ENCODE peak calls at places on chromosomes 16 and 17, in five cellular contexts. One of them, this sample, is unnamed.

GRCh38 chr16:78372302-78372701 is 272.8 kb downstream of the WWOX start:
- DNase-seq in GM23338: peak; percentile 30
- DNase-seq in transverse colon: no peak
- DNase-seq in NCI-H82: peak; percentile 16
- DNase-seq in PC-3: no peak
- DNase-seq in this sample: no peak

GRCh38 chr16:58205276-58206036 is 7.5 kb upstream of the CSNK2A2 start:
- DNase-seq in GM23338: peak; percentile 35
- DNase-seq in NCI-H82: no peak
- DNase-seq in transverse colon: no peak
- DNase-seq in PC-3: no peak
- DNase-seq in this sample: no peak

GRCh38 chr17:17445925-17446665 is 30.7 kb upstream of the MED9 start:
- DNase-seq in GM23338: no peak
- DNase-seq in transverse colon: peak; percentile 51
- DNase-seq in PC-3: peak; percentile 99
- DNase-seq in NCI-H82: no peak
- DNase-seq in this sample: no peak

GRCh38 chr16:81099958-81100357 is 3.8 kb upstream of the GCSH start:
- DNase-seq in NCI-H82: no peak
- DNase-seq in GM23338: no peak
- DNase-seq in PC-3: no peak
- DNase-seq in transverse colon: no peak
- DNase-seq in this sample: no peak

GRCh38 chr17:68658999-68659780 is 58.0 kb upstream of the FAM20A start:
- DNase-seq in NCI-H82: no peak
- DNase-seq in GM23338: no peak
- DNase-seq in PC-3: no peak
- DNase-seq in transverse colon: no peak
- DNase-seq in this sample: no peak

GRCh38 chr16:68414581-68414980 is 33.7 kb downstream of the SMPD3 start:
- DNase-seq in transverse colon: no peak
- DNase-seq in PC-3: no peak
- DNase-seq in GM23338: no peak
- DNase-seq in NCI-H82: no peak
- DNase-seq in this sample: no peak

GRCh38 chr17:41464682-41465081 is 2.5 kb downstream of the KRT32 start:
- DNase-seq in NCI-H82: no peak
- DNase-seq in PC-3: peak; percentile 96
- DNase-seq in GM23338: no peak
- DNase-seq in transverse colon: no peak
- DNase-seq in this sample: no peak

GRCh38 chr16:82033683-82034300 is 1.3 kb upstream of the HSD17B2 start:
- DNase-seq in PC-3: peak; percentile 62
- DNase-seq in NCI-H82: no peak
- DNase-seq in GM23338: no peak
- DNase-seq in transverse colon: peak; percentile 53
- DNase-seq in this sample: no peak

GRCh38 chr17:49388290-49388640 is 26.2 kb upstream of the ZNF652 start:
- DNase-seq in NCI-H82: no peak
- DNase-seq in transverse colon: peak; percentile 23
- DNase-seq in PC-3: no peak
- DNase-seq in GM23338: no peak
- DNase-seq in this sample: no peak

GRCh38 chr17:73907601-73907910 is 263.3 kb upstream of the SDK2 start:
- DNase-seq in GM23338: no peak
- DNase-seq in transverse colon: no peak
- DNase-seq in NCI-H82: no peak
- DNase-seq in PC-3: no peak
- DNase-seq in this sample: no peak

GRCh38 chr17:40329981-40330794 is 21.2 kb downstream of the RARA start:
- DNase-seq in NCI-H82: peak; percentile 80
- DNase-seq in transverse colon: peak; percentile 60
- DNase-seq in PC-3: no peak
- DNase-seq in GM23338: no peak
- DNase-seq in this sample: no peak

GRCh38 chr16:74521691-74522090 is 85.2 kb downstream of the GLG1 start:
- DNase-seq in PC-3: no peak
- DNase-seq in NCI-H82: no peak
- DNase-seq in GM23338: peak; percentile 5
- DNase-seq in transverse colon: no peak
- DNase-seq in this sample: no peak

GRCh38 chr17:16820161-16820877 is 130.3 kb downstream of the CCDC144A start:
- DNase-seq in NCI-H82: no peak
- DNase-seq in PC-3: no peak
- DNase-seq in GM23338: no peak
- DNase-seq in transverse colon: peak; percentile 15
- DNase-seq in this sample: no peak

GRCh38 chr17:79781012-79781665 is 3.2 kb downstream of the CBX2 start:
- DNase-seq in NCI-H82: no peak
- DNase-seq in GM23338: no peak
- DNase-seq in PC-3: no peak
- DNase-seq in transverse colon: no peak
- DNase-seq in this sample: no peak

GRCh38 chr16:82675300-82675699 is 48.5 kb downstream of the CDH13 start:
- DNase-seq in NCI-H82: no peak
- DNase-seq in transverse colon: no peak
- DNase-seq in GM23338: no peak
- DNase-seq in PC-3: no peak
- DNase-seq in this sample: no peak

GRCh38 chr17:81148986-81149533 is 16.2 kb upstream of the PVALEF start:
- DNase-seq in NCI-H82: no peak
- DNase-seq in transverse colon: no peak
- DNase-seq in GM23338: no peak
- DNase-seq in PC-3: no peak
- DNase-seq in this sample: no peak

GRCh38 chr16:82991435-82991834 is 364.7 kb downstream of the CDH13 start:
- DNase-seq in NCI-H82: no peak
- DNase-seq in GM23338: no peak
- DNase-seq in PC-3: no peak
- DNase-seq in transverse colon: peak; percentile 32
- DNase-seq in this sample: no peak

GRCh38 chr17:50472286-50472685 is 3.6 kb upstream of the CHAD start:
- DNase-seq in GM23338: no peak
- DNase-seq in transverse colon: no peak
- DNase-seq in PC-3: no peak
- DNase-seq in NCI-H82: no peak
- DNase-seq in this sample: no peak

GRCh38 chr17:44757045-44757917 is 1.5 kb upstream of the ADAM11 start:
- DNase-seq in PC-3: no peak
- DNase-seq in GM23338: no peak
- DNase-seq in transverse colon: no peak
- DNase-seq in NCI-H82: no peak
- DNase-seq in this sample: no peak

GRCh38 chr16:68273459-68273858 is 9.1 kb downstream of the SLC7A6 start:
- DNase-seq in NCI-H82: no peak
- DNase-seq in transverse colon: no peak
- DNase-seq in GM23338: no peak
- DNase-seq in PC-3: no peak
- DNase-seq in this sample: no peak

GRCh38 chr17:33534063-33534462 is 241.0 kb upstream of the ASIC2 start:
- DNase-seq in PC-3: no peak
- DNase-seq in transverse colon: no peak
- DNase-seq in NCI-H82: no peak
- DNase-seq in GM23338: no peak
- DNase-seq in this sample: no peak

This sample was measured in NCI-H1048.